ENCODE peak calls at places on chromosomes 5 and 9, in five cellular contexts. V is EL; P is anterior cingulate cortex; S is activated effector memory CD4-positive, alpha-beta T cell treated with anti-CD3 and anti-CD28 coated beads, Interleukin-2, amount 50 U/mL, for 16 hours; N is stimulated activated CD4-positive, alpha-beta T cell treated with anti-CD3 and anti-CD28 coated beads, Interleukin-12 subunit alpha, Interleukin-12 subunit beta, amount 100 ng/mL, for 48 hours. Y is an unnamed sample.
A peak's percentile ranks its signal among the peaks of the same experiment; 100 is the strongest.

GRCh38 chr5:122858451-122858850 is 13.0 kb downstream of the SNX24 start:
- DNase-seq in V (peak; percentile 47), S (no peak), P (no peak), N (no peak), Y (peak; percentile 39)

GRCh38 chr9:72858089-72858912 is 94.6 kb downstream of the ALDH1A1 start:
- DNase-seq in V (peak; percentile 43), P (no peak), S (no peak), N (no peak), Y (no peak)

GRCh38 chr5:15585826-15586591 is 86.0 kb downstream of the FBXL7 start:
- DNase-seq in P (no peak), S (no peak), N (no peak), V (no peak), Y (no peak)

GRCh38 chr9:132995121-132995420 is 16.6 kb downstream of the GFI1B start:
- DNase-seq in V (no peak), S (no peak), N (no peak), P (no peak), Y (no peak)

GRCh38 chr9:76218868-76219462 is 175.3 kb downstream of the RFK start:
- DNase-seq in P (no peak), V (no peak), S (no peak), N (no peak), Y (no peak)

GRCh38 chr9:107439991-107440456 is 49.5 kb downstream of the KLF4 start:
- DNase-seq in N (no peak), P (no peak), V (no peak), S (no peak), Y (no peak)

GRCh38 chr9:117487555-117488175 is 72.8 kb upstream of the ASTN2 start:
- DNase-seq in N (peak; percentile 10), S (peak; percentile 67), P (peak; percentile 68), V (peak; percentile 72), Y (no peak)

GRCh38 chr5:176420086-176420485 is 3.7 kb upstream of the CLTB start:
- DNase-seq in N (no peak), P (no peak), V (no peak), S (no peak), Y (no peak)

GRCh38 chr5:131709043-131709442 is 74.0 kb upstream of the RAPGEF6 start:
- DNase-seq in V (no peak), P (no peak), N (no peak), S (no peak), Y (no peak)

GRCh38 chr9:121784706-121785426 is 133.4 kb downstream of the DAB2IP start:
- DNase-seq in S (peak; percentile 31), P (no peak), N (no peak), V (no peak), Y (no peak)

GRCh38 chr9:72351538-72352453 is 13.2 kb downstream of the ZFAND5 start:
- DNase-seq in S (no peak), V (peak; percentile 72), P (no peak), N (no peak), Y (no peak)

GRCh38 chr9:78015242-78015641 is 16.4 kb downstream of the GNAQ start:
- DNase-seq in S (no peak), V (no peak), P (no peak), N (no peak), Y (no peak)

GRCh38 chr9:114216081-114216480 is 60.7 kb downstream of the COL27A1 start:
- DNase-seq in V (peak; percentile 50), S (no peak), P (no peak), N (no peak), Y (no peak)

GRCh38 chr5:55959208-55959607 is 35.6 kb downstream of the IL6ST start:
- DNase-seq in N (no peak), V (no peak), S (no peak), P (no peak), Y (no peak)

GRCh38 chr9:83979812-83980394 is at the start of gene HNRNPK:
- DNase-seq in P (peak; percentile 96), V (peak; percentile 98), S (peak; percentile 100), N (peak; percentile 98), Y (peak; percentile 92)

GRCh38 chr9:83257937-83258336 is 195.0 kb upstream of the RASEF start:
- DNase-seq in P (no peak), N (no peak), S (no peak), V (no peak), Y (no peak)

GRCh38 chr5:172059661-172060100 is 53.2 kb upstream of the FBXW11 start:
- DNase-seq in S (no peak), P (no peak), V (peak; percentile 25), N (no peak), Y (no peak)

GRCh38 chr9:91071185-91071990 is 269.8 kb downstream of the SYK start:
- DNase-seq in V (peak; percentile 96), P (no peak), S (peak; percentile 80), N (peak; percentile 79), Y (peak; percentile 93)

GRCh38 chr9:19154135-19154612 is 26.9 kb upstream of the PLIN2 start:
- DNase-seq in N (no peak), P (no peak), S (no peak), V (peak; percentile 70), Y (no peak)

GRCh38 chr5:1511037-1511436 is 12.7 kb downstream of the LPCAT1 start:
- DNase-seq in V (no peak), S (peak; percentile 53), N (no peak), P (no peak), Y (no peak)

GRCh38 chr9:14926941-14927624 is 16.9 kb upstream of the FREM1 start:
- DNase-seq in P (no peak), N (no peak), S (no peak), V (no peak), Y (no peak)

GRCh38 chr5:73792687-73793320 is 166.8 kb downstream of the ARHGEF28 start:
- DNase-seq in P (peak; percentile 32), S (peak; percentile 85), N (peak; percentile 37), V (peak; percentile 76), Y (no peak)

Y was measured in HS-5.